ENCODE peak calls at places on chromosomes 7 and 10, in nine cellular contexts. One of them, this sample, is unnamed.

GRCh38 chr10:30527623-30528426 is 93.8 kb downstream of the MAP3K8 start:
- DNase-seq in left ventricle myocardium inferior: no peak
- DNase-seq in WTC11: no peak
- DNase-seq in GM20000: no peak
- DNase-seq in epithelial cell of esophagus: no peak
- DNase-seq in tibial artery: no peak
- DNase-seq in H9: no peak
- DNase-seq in SK-N-SH: no peak
- DNase-seq in astrocyte of the spinal cord: no peak
- DNase-seq in this sample: no peak

GRCh38 chr10:132101529-132101928 is 35.8 kb downstream of the JAKMIP3 start:
- DNase-seq in left ventricle myocardium inferior: no peak
- DNase-seq in WTC11: no peak
- DNase-seq in GM20000: no peak
- DNase-seq in epithelial cell of esophagus: no peak
- DNase-seq in tibial artery: no peak
- DNase-seq in H9: peak
- DNase-seq in SK-N-SH: peak
- DNase-seq in astrocyte of the spinal cord: no peak
- DNase-seq in this sample: no peak

GRCh38 chr7:1516586-1517251 is 12.5 kb upstream of the INTS1 start:
- DNase-seq in left ventricle myocardium inferior: no peak
- DNase-seq in WTC11: no peak
- DNase-seq in GM20000: no peak
- DNase-seq in epithelial cell of esophagus: no peak
- DNase-seq in tibial artery: no peak
- DNase-seq in H9: no peak
- DNase-seq in SK-N-SH: no peak
- DNase-seq in astrocyte of the spinal cord: no peak
- DNase-seq in this sample: no peak

GRCh38 chr10:129914960-129915359 is 49.1 kb downstream of the EBF3 start:
- DNase-seq in left ventricle myocardium inferior: no peak
- DNase-seq in WTC11: no peak
- DNase-seq in GM20000: no peak
- DNase-seq in epithelial cell of esophagus: no peak
- DNase-seq in tibial artery: no peak
- DNase-seq in H9: no peak
- DNase-seq in SK-N-SH: no peak
- DNase-seq in astrocyte of the spinal cord: no peak
- DNase-seq in this sample: no peak

GRCh38 chr10:6343321-6344010 is 140.7 kb downstream of the PFKFB3 start:
- DNase-seq in left ventricle myocardium inferior: no peak
- DNase-seq in WTC11: no peak
- DNase-seq in GM20000: no peak
- DNase-seq in epithelial cell of esophagus: no peak
- DNase-seq in tibial artery: no peak
- DNase-seq in H9: no peak
- DNase-seq in SK-N-SH: no peak
- DNase-seq in astrocyte of the spinal cord: no peak
- DNase-seq in this sample: no peak

GRCh38 chr7:23863209-23863798 is 153.3 kb downstream of the STK31 start:
- DNase-seq in left ventricle myocardium inferior: no peak
- DNase-seq in WTC11: peak
- DNase-seq in GM20000: peak
- DNase-seq in epithelial cell of esophagus: peak
- DNase-seq in tibial artery: no peak
- DNase-seq in H9: no peak
- DNase-seq in SK-N-SH: peak
- DNase-seq in astrocyte of the spinal cord: peak
- DNase-seq in this sample: peak

GRCh38 chr7:43204081-43204480 is 91.6 kb downstream of the HECW1 start:
- DNase-seq in left ventricle myocardium inferior: no peak
- DNase-seq in WTC11: no peak
- DNase-seq in GM20000: no peak
- DNase-seq in epithelial cell of esophagus: peak
- DNase-seq in tibial artery: no peak
- DNase-seq in H9: no peak
- DNase-seq in SK-N-SH: no peak
- DNase-seq in astrocyte of the spinal cord: peak
- DNase-seq in this sample: peak

GRCh38 chr7:18693401-18693800 is 197.9 kb downstream of the HDAC9 start:
- DNase-seq in left ventricle myocardium inferior: no peak
- DNase-seq in WTC11: no peak
- DNase-seq in GM20000: no peak
- DNase-seq in epithelial cell of esophagus: peak
- DNase-seq in tibial artery: peak
- DNase-seq in H9: no peak
- DNase-seq in SK-N-SH: peak
- DNase-seq in astrocyte of the spinal cord: peak
- DNase-seq in this sample: peak

GRCh38 chr7:105337529-105337928 is 51.2 kb downstream of the SRPK2 start:
- DNase-seq in left ventricle myocardium inferior: no peak
- DNase-seq in WTC11: no peak
- DNase-seq in GM20000: no peak
- DNase-seq in epithelial cell of esophagus: no peak
- DNase-seq in tibial artery: no peak
- DNase-seq in H9: no peak
- DNase-seq in SK-N-SH: no peak
- DNase-seq in astrocyte of the spinal cord: no peak
- DNase-seq in this sample: no peak

GRCh38 chr7:774161-775109 is 47.4 kb upstream of the PRKAR1B start:
- DNase-seq in left ventricle myocardium inferior: peak
- DNase-seq in WTC11: peak
- DNase-seq in GM20000: peak
- DNase-seq in epithelial cell of esophagus: peak
- DNase-seq in tibial artery: no peak
- DNase-seq in H9: peak
- DNase-seq in SK-N-SH: peak
- DNase-seq in astrocyte of the spinal cord: peak
- DNase-seq in this sample: peak

GRCh38 chr10:102927311-102928010 is 9.4 kb downstream of the CNNM2 start:
- DNase-seq in left ventricle myocardium inferior: no peak
- DNase-seq in WTC11: no peak
- DNase-seq in GM20000: no peak
- DNase-seq in epithelial cell of esophagus: no peak
- DNase-seq in tibial artery: no peak
- DNase-seq in H9: no peak
- DNase-seq in SK-N-SH: no peak
- DNase-seq in astrocyte of the spinal cord: no peak
- DNase-seq in this sample: no peak

GRCh38 chr7:156050636-156051569 is 238.6 kb upstream of the SHH start:
- DNase-seq in left ventricle myocardium inferior: no peak
- DNase-seq in WTC11: no peak
- DNase-seq in GM20000: no peak
- DNase-seq in epithelial cell of esophagus: no peak
- DNase-seq in tibial artery: no peak
- DNase-seq in H9: no peak
- DNase-seq in SK-N-SH: no peak
- DNase-seq in astrocyte of the spinal cord: no peak
- DNase-seq in this sample: no peak

GRCh38 chr10:109992485-109992884 is 15.3 kb upstream of the ADD3 start:
- DNase-seq in left ventricle myocardium inferior: no peak
- DNase-seq in WTC11: no peak
- DNase-seq in GM20000: no peak
- DNase-seq in epithelial cell of esophagus: no peak
- DNase-seq in tibial artery: no peak
- DNase-seq in H9: no peak
- DNase-seq in SK-N-SH: no peak
- DNase-seq in astrocyte of the spinal cord: peak
- DNase-seq in this sample: no peak

GRCh38 chr10:45395554-45395953 is 21.5 kb downstream of the ALOX5 start:
- DNase-seq in left ventricle myocardium inferior: no peak
- DNase-seq in WTC11: no peak
- DNase-seq in GM20000: no peak
- DNase-seq in epithelial cell of esophagus: no peak
- DNase-seq in tibial artery: no peak
- DNase-seq in H9: no peak
- DNase-seq in SK-N-SH: no peak
- DNase-seq in astrocyte of the spinal cord: no peak
- DNase-seq in this sample: no peak

GRCh38 chr7:132825222-132825621 is 249.0 kb upstream of the PLXNA4 start:
- DNase-seq in left ventricle myocardium inferior: no peak
- DNase-seq in WTC11: no peak
- DNase-seq in GM20000: no peak
- DNase-seq in epithelial cell of esophagus: no peak
- DNase-seq in tibial artery: no peak
- DNase-seq in H9: no peak
- DNase-seq in SK-N-SH: no peak
- DNase-seq in astrocyte of the spinal cord: no peak
- DNase-seq in this sample: no peak

GRCh38 chr7:45888185-45888992 is at the start of gene IGFBP1:
- DNase-seq in left ventricle myocardium inferior: no peak
- DNase-seq in WTC11: peak
- DNase-seq in GM20000: no peak
- DNase-seq in epithelial cell of esophagus: peak
- DNase-seq in tibial artery: no peak
- DNase-seq in H9: peak
- DNase-seq in SK-N-SH: peak
- DNase-seq in astrocyte of the spinal cord: peak
- DNase-seq in this sample: no peak

GRCh38 chr7:6655636-6656385 is 18.7 kb downstream of the ZNF316 start:
- DNase-seq in left ventricle myocardium inferior: no peak
- DNase-seq in WTC11: no peak
- DNase-seq in GM20000: peak
- DNase-seq in epithelial cell of esophagus: no peak
- DNase-seq in tibial artery: no peak
- DNase-seq in H9: no peak
- DNase-seq in SK-N-SH: peak
- DNase-seq in astrocyte of the spinal cord: no peak
- DNase-seq in this sample: no peak

DNA sequence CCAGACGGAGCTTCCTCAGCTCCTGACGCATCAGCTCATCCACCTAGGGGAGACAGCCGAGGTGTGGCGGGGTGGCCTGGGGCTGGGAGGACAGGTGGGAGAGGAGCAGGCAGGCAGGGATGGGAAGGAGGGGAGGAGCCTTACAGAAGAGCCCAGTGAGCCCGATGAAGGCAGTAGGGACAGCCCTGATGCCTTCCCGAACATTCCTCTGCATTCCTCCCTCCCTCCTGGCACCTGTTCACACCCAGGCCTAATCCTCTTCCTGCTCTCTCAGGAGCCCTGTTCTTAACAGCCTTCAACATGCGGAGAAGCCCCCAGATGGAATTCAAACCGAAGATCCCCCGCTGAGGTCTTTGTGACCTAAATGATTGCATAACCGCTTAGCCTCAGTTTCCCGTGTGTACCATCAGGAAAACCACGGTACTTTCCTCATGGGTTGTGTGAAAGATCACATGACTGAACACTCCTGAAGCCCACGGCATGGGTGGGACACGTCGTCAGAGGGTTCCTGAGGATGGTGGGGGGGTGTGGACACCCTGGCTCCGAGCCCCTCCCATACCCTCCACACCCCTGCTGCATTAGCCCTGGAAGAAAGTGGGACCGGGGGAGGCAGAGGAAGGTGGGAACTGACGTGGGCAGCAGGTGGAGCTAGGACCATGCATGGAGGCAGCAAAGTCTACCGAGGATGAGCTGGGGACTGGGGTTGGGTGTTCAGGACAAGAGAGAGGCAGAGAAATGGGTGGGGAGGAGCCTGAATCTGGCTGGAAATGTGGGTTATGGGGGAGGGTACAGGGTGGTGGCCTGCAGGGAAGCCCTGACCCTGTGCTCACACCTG is 8.8 kb upstream of the ASB10 start:
- DNase-seq in left ventricle myocardium inferior: no peak
- DNase-seq in WTC11: peak
- DNase-seq in GM20000: no peak
- DNase-seq in epithelial cell of esophagus: no peak
- DNase-seq in tibial artery: no peak
- DNase-seq in H9: no peak
- DNase-seq in SK-N-SH: no peak
- DNase-seq in astrocyte of the spinal cord: no peak
- DNase-seq in this sample: no peak
- TF ChIP-seq CTCF in left ventricle myocardium inferior: no peak
- TF ChIP-seq CTCF in WTC11: no peak
- TF ChIP-seq CTCF in GM20000: no peak
- TF ChIP-seq CTCF in epithelial cell of esophagus: no peak
- TF ChIP-seq CTCF in tibial artery: no peak
- TF ChIP-seq CTCF in H9: no peak
- TF ChIP-seq CTCF in SK-N-SH: no peak
- TF ChIP-seq CTCF in astrocyte of the spinal cord: no peak
- TF ChIP-seq CTCF in this sample: no peak

GRCh38 chr7:84188811-84189405 is 5.7 kb downstream of the SEMA3A start:
- DNase-seq in left ventricle myocardium inferior: no peak
- DNase-seq in WTC11: no peak
- DNase-seq in GM20000: no peak
- DNase-seq in epithelial cell of esophagus: peak
- DNase-seq in tibial artery: no peak
- DNase-seq in H9: no peak
- DNase-seq in SK-N-SH: peak
- DNase-seq in astrocyte of the spinal cord: peak
- DNase-seq in this sample: peak
- TF ChIP-seq CTCF in left ventricle myocardium inferior: peak
- TF ChIP-seq CTCF in WTC11: no peak
- TF ChIP-seq CTCF in GM20000: no peak
- TF ChIP-seq CTCF in epithelial cell of esophagus: peak
- TF ChIP-seq CTCF in tibial artery: no peak
- TF ChIP-seq CTCF in H9: peak
- TF ChIP-seq CTCF in SK-N-SH: peak
- TF ChIP-seq CTCF in astrocyte of the spinal cord: peak
- TF ChIP-seq CTCF in this sample: peak

DNA sequence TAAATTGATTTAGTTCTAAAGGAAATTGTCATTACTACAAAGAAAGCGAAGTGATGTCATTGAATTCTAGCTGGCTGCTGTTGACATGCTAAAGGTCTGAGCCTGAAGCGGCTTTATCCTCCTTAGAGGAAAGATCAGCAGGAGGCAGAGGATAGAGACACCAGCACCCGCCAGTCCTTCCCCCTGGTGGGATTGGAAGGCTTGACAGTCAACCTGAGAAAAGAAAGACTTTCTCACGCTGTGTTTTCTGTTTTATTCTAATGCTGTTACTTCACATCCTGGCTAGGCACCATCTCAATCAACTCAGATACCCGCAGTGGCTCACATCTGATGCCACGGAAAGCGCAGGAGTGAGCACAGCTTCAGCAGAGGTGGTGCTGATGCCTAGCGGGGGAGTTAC is 5.5 kb downstream of the HABP2 start:
- DNase-seq in left ventricle myocardium inferior: no peak
- DNase-seq in WTC11: peak
- DNase-seq in GM20000: no peak
- DNase-seq in epithelial cell of esophagus: no peak
- DNase-seq in tibial artery: no peak
- DNase-seq in H9: peak
- DNase-seq in SK-N-SH: no peak
- DNase-seq in astrocyte of the spinal cord: no peak
- DNase-seq in this sample: no peak
- TF ChIP-seq CTCF in left ventricle myocardium inferior: no peak
- TF ChIP-seq CTCF in WTC11: no peak
- TF ChIP-seq CTCF in GM20000: no peak
- TF ChIP-seq CTCF in epithelial cell of esophagus: no peak
- TF ChIP-seq CTCF in tibial artery: no peak
- TF ChIP-seq CTCF in H9: peak
- TF ChIP-seq CTCF in SK-N-SH: no peak
- TF ChIP-seq CTCF in astrocyte of the spinal cord: no peak
- TF ChIP-seq CTCF in this sample: no peak

DNA sequence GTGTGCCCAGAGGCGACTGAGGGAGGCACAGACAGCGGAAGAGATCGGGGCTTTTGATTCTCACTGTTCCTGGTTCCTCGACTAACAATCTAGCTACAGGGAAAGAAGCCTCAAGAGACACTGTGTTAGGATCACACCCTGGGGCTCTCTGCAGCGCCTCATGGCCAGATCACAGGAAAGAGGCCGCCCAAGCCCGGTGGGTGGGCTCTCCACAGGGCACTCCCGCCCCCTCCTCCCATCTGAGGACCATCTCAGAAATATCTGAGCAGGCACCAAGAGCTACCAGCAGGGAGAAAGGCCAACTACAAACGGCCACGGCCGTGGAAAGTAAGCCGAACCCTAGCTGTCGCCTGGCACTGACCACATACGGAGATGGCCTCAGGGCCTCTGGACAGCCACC is 224.2 kb downstream of the MLLT10 start:
- DNase-seq in left ventricle myocardium inferior: no peak
- DNase-seq in WTC11: no peak
- DNase-seq in GM20000: no peak
- DNase-seq in epithelial cell of esophagus: no peak
- DNase-seq in tibial artery: no peak
- DNase-seq in H9: no peak
- DNase-seq in SK-N-SH: no peak
- DNase-seq in astrocyte of the spinal cord: no peak
- DNase-seq in this sample: no peak
- TF ChIP-seq CTCF in left ventricle myocardium inferior: no peak
- TF ChIP-seq CTCF in WTC11: no peak
- TF ChIP-seq CTCF in GM20000: no peak
- TF ChIP-seq CTCF in epithelial cell of esophagus: no peak
- TF ChIP-seq CTCF in tibial artery: no peak
- TF ChIP-seq CTCF in H9: peak
- TF ChIP-seq CTCF in SK-N-SH: no peak
- TF ChIP-seq CTCF in astrocyte of the spinal cord: no peak
- TF ChIP-seq CTCF in this sample: no peak